ENCODE peak calls at places on chromosomes 3 and 15, in eight cellular contexts. X, I, B, Y, J, W, P and K are unnamed samples.

GRCh38 chr3:115804722-115805121 is 181.4 kb downstream of the GAP43 start:
- DNase-seq in X (no peak), I (no peak), B (no peak), Y (no peak), J (no peak), W (no peak), P (peak; percentile 81), K (no peak)

GRCh38 chr3:94004301-94004910 is 24.0 kb downstream of the STX19 start:
- DNase-seq in X (no peak), I (no peak), B (peak; percentile 57), Y (no peak), J (no peak), W (no peak), P (peak; percentile 54), K (no peak)

GRCh38 chr15:37921527-37922385 is 12.7 kb upstream of the TMCO5A start:
- DNase-seq in X (no peak), I (no peak), B (peak; percentile 39), Y (no peak), J (no peak), W (no peak), P (no peak), K (no peak)

GRCh38 chr3:39559543-39559942 is 92.1 kb downstream of the MOBP start:
- DNase-seq in X (no peak), I (no peak), B (no peak), Y (no peak), J (no peak), W (no peak), P (no peak), K (no peak)

GRCh38 chr3:28544831-28545230 is 196.2 kb upstream of the AZI2 start:
- DNase-seq in X (no peak), I (no peak), B (no peak), Y (no peak), J (no peak), W (no peak), P (no peak), K (no peak)

GRCh38 chr15:46326173-46326572 is 691.3 kb downstream of the SQOR start:
- DNase-seq in X (no peak), I (no peak), B (no peak), Y (no peak), J (no peak), W (no peak), P (no peak), K (no peak)

GRCh38 chr15:29064290-29064689 is 178.5 kb downstream of the APBA2 start:
- DNase-seq in X (no peak), I (no peak), B (peak; percentile 10), Y (no peak), J (no peak), W (no peak), P (no peak), K (no peak)

GRCh38 chr15:43258781-43259180 is 7.9 kb downstream of the TGM5 start:
- DNase-seq in X (no peak), I (no peak), B (no peak), Y (no peak), J (no peak), W (no peak), P (no peak), K (no peak)

GRCh38 chr15:81049835-81050234 is 49.1 kb downstream of the TLNRD1 start:
- DNase-seq in X (no peak), I (no peak), B (no peak), Y (no peak), J (no peak), W (no peak), P (no peak), K (peak; percentile 43)

GRCh38 chr3:170322501-170323328 is 34.8 kb upstream of the SKIL start:
- DNase-seq in X (no peak), I (no peak), B (no peak), Y (no peak), J (no peak), W (no peak), P (no peak), K (no peak)

GRCh38 chr15:77901921-77902750 is 175.4 kb downstream of the TBC1D2B start:
- DNase-seq in X (no peak), I (no peak), B (no peak), Y (no peak), J (no peak), W (peak; percentile 23), P (no peak), K (peak; percentile 55)

GRCh38 chr3:143658116-143658515 is 190.2 kb downstream of the SLC9A9 start:
- DNase-seq in X (no peak), I (no peak), B (no peak), Y (no peak), J (no peak), W (no peak), P (no peak), K (no peak)

GRCh38 chr15:49619226-49619625 is 1.4 kb downstream of the FAM227B start:
- DNase-seq in X (no peak), I (no peak), B (no peak), Y (no peak), J (no peak), W (no peak), P (no peak), K (no peak)

GRCh38 chr3:192409838-192410683 is 317.3 kb downstream of the FGF12 start:
- DNase-seq in X (no peak), I (peak; percentile 15), B (no peak), Y (peak; percentile 45), J (no peak), W (peak; percentile 45), P (peak; percentile 13), K (peak; percentile 19)

GRCh38 chr3:38648659-38649499 is 608 bp downstream of the SCN5A start:
- DNase-seq in X (no peak), I (no peak), B (no peak), Y (no peak), J (no peak), W (no peak), P (no peak), K (peak; percentile 47)

DNA sequence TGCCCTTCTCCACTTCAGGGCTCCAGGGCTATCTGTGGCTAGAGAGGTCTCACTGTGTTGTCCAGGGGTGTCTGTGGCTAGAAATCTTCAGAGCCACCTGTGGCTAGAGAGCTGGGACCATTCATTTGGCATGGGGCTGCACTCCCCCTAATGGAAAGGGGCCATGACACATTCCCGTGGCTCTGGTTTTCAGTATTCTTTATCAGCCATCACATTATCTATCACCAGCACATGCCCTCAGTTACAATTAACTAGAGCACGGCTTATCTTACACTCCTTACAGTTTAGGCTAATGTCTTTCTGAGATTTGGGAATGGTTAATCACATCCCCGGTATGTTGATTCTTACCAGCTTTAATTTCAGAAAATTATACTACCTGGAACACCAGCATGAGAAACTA is 128.6 kb downstream of the RORA start:
- DNase-seq in X (no peak), I (no peak), B (no peak), Y (no peak), J (no peak), W (no peak), P (no peak), K (no peak)
- TF ChIP-seq CTCF in X (no peak), I (no peak), B (no peak), Y (no peak), J (no peak), W (no peak), P (no peak), K (no peak)

GRCh38 chr3:186021673-186022362 is 84.0 kb upstream of the TRA2B start:
- DNase-seq in X (no peak), I (no peak), B (no peak), Y (no peak), J (no peak), W (peak; percentile 52), P (peak; percentile 50), K (no peak)
- TF ChIP-seq CTCF in X (no peak), I (no peak), B (no peak), Y (no peak), J (no peak), W (no peak), P (no peak), K (no peak)

GRCh38 chr3:80682951-80683350 is 915.2 kb upstream of the ROBO1 start:
- DNase-seq in X (no peak), I (no peak), B (no peak), Y (no peak), J (no peak), W (no peak), P (no peak), K (no peak)

DNA sequence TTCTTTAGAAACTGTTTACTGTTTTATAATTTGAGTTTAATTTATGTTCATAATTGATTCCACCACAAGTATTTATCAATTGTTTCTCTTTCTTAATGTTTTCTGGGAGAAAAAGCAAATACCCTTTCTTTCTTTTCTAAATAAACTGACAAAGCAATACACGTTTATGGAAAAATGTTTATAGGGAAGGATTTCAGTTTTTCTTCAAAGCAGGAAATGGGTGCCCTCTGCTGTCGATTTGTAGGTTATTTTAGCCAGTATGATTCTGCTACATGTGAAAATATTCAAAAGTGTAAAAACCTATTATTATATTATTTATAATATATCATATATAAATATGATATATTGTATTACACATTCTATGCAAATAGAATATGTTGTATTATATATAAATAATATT is 921.0 kb upstream of the ROBO1 start:
- DNase-seq in X (no peak), I (no peak), B (peak; percentile 4), Y (no peak), J (no peak), W (no peak), P (no peak), K (no peak)
- TF ChIP-seq CTCF in X (no peak), I (peak; percentile 31), B (peak; percentile 41), Y (peak; percentile 22), J (no peak), W (no peak), P (peak; percentile 27), K (peak; percentile 38)

GRCh38 chr3:51274052-51274451 is 111.0 kb upstream of the MANF start:
- DNase-seq in X (no peak), I (no peak), B (no peak), Y (no peak), J (no peak), W (no peak), P (no peak), K (no peak)

GRCh38 chr3:51268132-51268531 is 117.0 kb upstream of the MANF start:
- DNase-seq in X (no peak), I (no peak), B (no peak), Y (no peak), J (no peak), W (no peak), P (no peak), K (no peak)

GRCh38 chr3:51271172-51271571 is 113.9 kb upstream of the MANF start:
- DNase-seq in X (no peak), I (no peak), B (no peak), Y (no peak), J (no peak), W (no peak), P (no peak), K (no peak)

GRCh38 chr3:51270559-51270958 is 114.5 kb upstream of the MANF start:
- DNase-seq in X (no peak), I (no peak), B (no peak), Y (no peak), J (no peak), W (no peak), P (no peak), K (no peak)

DNA sequence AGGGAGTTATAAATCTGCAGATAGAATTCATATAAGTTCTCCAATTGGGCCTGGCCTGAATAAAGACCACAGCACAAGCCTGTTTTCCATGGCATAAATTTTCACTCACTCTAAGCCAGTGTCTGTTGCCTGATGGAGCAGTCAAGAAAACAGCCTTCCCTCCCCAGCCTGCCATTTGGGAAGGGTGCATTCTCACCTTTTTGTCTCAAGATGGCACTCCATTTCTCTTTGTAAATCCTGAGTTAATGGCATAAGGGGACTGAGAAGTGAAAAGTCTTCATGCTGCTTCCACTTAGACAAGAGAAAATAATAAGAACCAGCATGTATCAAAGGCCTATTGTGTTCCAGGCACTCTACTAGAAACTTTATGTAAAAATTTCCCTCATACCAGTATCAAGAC is 115.6 kb upstream of the MANF start:
- DNase-seq in X (no peak), I (no peak), B (no peak), Y (no peak), J (no peak), W (no peak), P (no peak), K (no peak)
- TF ChIP-seq CTCF in X (no peak), I (no peak), B (peak; percentile 35), Y (no peak), J (peak; percentile 11), W (no peak), P (no peak), K (no peak)